ENCODE peak calls at places on chromosome 1, in five cellular contexts. Z, Q, V, E and C are unnamed samples.

GRCh38 chr1:115832651-115833050 is 8.3 kb downstream of the NHLH2 start:
- DNase-seq in Z (no peak), Q (no peak), V (no peak), E (no peak), C (no peak)

GRCh38 chr1:31804098-31804497 is 11.7 kb downstream of the SPOCD1 start:
- DNase-seq in Z (no peak), Q (no peak), V (no peak), E (no peak), C (no peak)

GRCh38 chr1:24868016-24868875 is 61.8 kb downstream of the RUNX3 start:
- DNase-seq in Z (no peak), Q (no peak), V (no peak), E (no peak), C (no peak)

GRCh38 chr1:60031116-60031515 is 42.5 kb downstream of the C1orf87 start:
- DNase-seq in Z (no peak), Q (no peak), V (no peak), E (no peak), C (no peak)

GRCh38 chr1:181021811-181022434 is 747 bp downstream of the STX6 start:
- DNase-seq in Z (peak), Q (peak), V (peak), E (peak), C (peak)

GRCh38 chr1:17168480-17168878 is 36.4 kb upstream of the PADI1 start:
- DNase-seq in Z (no peak), Q (no peak), V (no peak), E (no peak), C (no peak)

GRCh38 chr1:75265792-75266191 is 131.6 kb downstream of the LHX8 start:
- DNase-seq in Z (peak), Q (no peak), V (peak), E (no peak), C (no peak)

GRCh38 chr1:35585281-35585680 is 12.2 kb downstream of the TFAP2E start:
- DNase-seq in Z (no peak), Q (no peak), V (no peak), E (no peak), C (no peak)

GRCh38 chr1:40064797-40065492 is 24.4 kb downstream of the CAP1 start:
- DNase-seq in Z (no peak), Q (no peak), V (peak), E (no peak), C (no peak)

GRCh38 chr1:23964235-23964668 is 4.6 kb downstream of the PNRC2 start:
- DNase-seq in Z (no peak), Q (no peak), V (no peak), E (no peak), C (no peak)

GRCh38 chr1:53656916-53657170 is 82.1 kb downstream of the GLIS1 start:
- DNase-seq in Z (no peak), Q (no peak), V (no peak), E (no peak), C (no peak)

GRCh38 chr1:63405021-63405420 is 37.6 kb downstream of the ALG6 start:
- DNase-seq in Z (peak), Q (no peak), V (no peak), E (no peak), C (no peak)

GRCh38 chr1:198391666-198392065 is 148.8 kb downstream of the ATP6V1G3 start:
- DNase-seq in Z (no peak), Q (no peak), V (no peak), E (no peak), C (no peak)

GRCh38 chr1:205505791-205506190 is 1.3 kb downstream of the CDK18 start:
- DNase-seq in Z (no peak), Q (peak), V (no peak), E (no peak), C (no peak)

GRCh38 chr1:208177656-208178055 is 66.5 kb downstream of the PLXNA2 start:
- DNase-seq in Z (peak), Q (no peak), V (no peak), E (no peak), C (no peak)

GRCh38 chr1:73674945-73675561 is 522.9 kb downstream of the LRRIQ3 start:
- DNase-seq in Z (peak), Q (no peak), V (peak), E (no peak), C (no peak)

GRCh38 chr1:8653878-8654277 is 163.6 kb downstream of the RERE start:
- DNase-seq in Z (no peak), Q (no peak), V (no peak), E (no peak), C (no peak)

GRCh38 chr1:22636927-22637326 is 499 bp downstream of the C1QA start:
- DNase-seq in Z (no peak), Q (no peak), V (no peak), E (no peak), C (no peak)

GRCh38 chr1:28900562-28900961 is 13.8 kb upstream of the EPB41 start:
- DNase-seq in Z (no peak), Q (no peak), V (no peak), E (no peak), C (no peak)

GRCh38 chr1:158177705-158178450 is 2.8 kb upstream of the CD1D start:
- DNase-seq in Z (peak), Q (peak), V (no peak), E (peak), C (peak)

GRCh38 chr1:53088616-53089300 is 26.7 kb downstream of the PODN start:
- DNase-seq in Z (no peak), Q (no peak), V (no peak), E (no peak), C (no peak)

GRCh38 chr1:9990944-9991343 is 6.1 kb upstream of the RBP7 start:
- DNase-seq in Z (no peak), Q (no peak), V (peak), E (no peak), C (no peak)

GRCh38 chr1:87147851-87148250 is 180.8 kb upstream of the LMO4 start:
- DNase-seq in Z (no peak), Q (no peak), V (no peak), E (no peak), C (no peak)

GRCh38 chr1:198943484-198943883 is 304.6 kb downstream of the PTPRC start:
- DNase-seq in Z (no peak), Q (no peak), V (no peak), E (no peak), C (no peak)

GRCh38 chr1:65471901-65472332 is 51.4 kb downstream of the LEPR start:
- DNase-seq in Z (no peak), Q (no peak), V (no peak), E (no peak), C (no peak)

GRCh38 chr1:12549106-12549459 is 68.9 kb downstream of the DHRS3 start:
- DNase-seq in Z (no peak), Q (peak), V (no peak), E (no peak), C (no peak)

GRCh38 chr1:160826546-160826945 is 30.6 kb downstream of the LY9 start:
- DNase-seq in Z (no peak), Q (no peak), V (no peak), E (no peak), C (no peak)

GRCh38 chr1:226864311-226864710 is 6.1 kb upstream of the PSEN2 start:
- DNase-seq in Z (no peak), Q (no peak), V (no peak), E (no peak), C (no peak)

GRCh38 chr1:89640440-89640839 is 7.5 kb downstream of the LRRC8C start:
- DNase-seq in Z (no peak), Q (no peak), V (no peak), E (no peak), C (no peak)

GRCh38 chr1:192615055-192615454 is 20.9 kb upstream of the RGS13 start:
- DNase-seq in Z (no peak), Q (no peak), V (no peak), E (no peak), C (no peak)

GRCh38 chr1:62508187-62508758 is 71.4 kb downstream of the USP1 start:
- DNase-seq in Z (peak), Q (no peak), V (peak), E (no peak), C (no peak)